ENCODE peak calls at places on chromosomes 2 and 18, in five cellular contexts. U is GM23338, L is PC-3, K is GM23248, H is PC-9. A is an unnamed sample. For H3K4me1, the result is how much of the 10 kb centered on the place peaks cover.

GRCh38 chr2:128503358-128504241 is 184.9 kb upstream of the HS6ST1 start:
- DNase-seq in U (no peak), L (no peak), K (no peak), H (no peak), A (no peak)

GRCh38 chr2:170716851-170717598 is 1.9 kb downstream of the SP5 start:
- DNase-seq in U (peak), L (no peak), K (peak), H (no peak), A (no peak)

GRCh38 chr2:53235836-53236582 is 531.6 kb upstream of the CHAC2 start:
- DNase-seq in U (no peak), L (peak), K (no peak), H (no peak), A (no peak)

GRCh38 chr2:195486987-195487644 is 169.9 kb upstream of the SLC39A10 start:
- DNase-seq in U (no peak), L (peak), K (peak), H (peak), A (peak)

GRCh38 chr2:202185816-202186221 is 52.6 kb downstream of the SUMO1 start:
- DNase-seq in U (no peak), L (peak), K (peak), H (peak), A (no peak)

GRCh38 chr2:121220995-121221394 is 64.0 kb downstream of the TFCP2L1 start:
- DNase-seq in U (no peak), L (peak), K (peak), H (peak), A (peak)

GRCh38 chr2:80475970-80476369 is 171.4 kb upstream of the LRRTM1 start:
- DNase-seq in U (no peak), L (no peak), K (no peak), H (no peak), A (no peak)

GRCh38 chr2:152505495-152505906 is 170.5 kb downstream of the FMNL2 start:
- DNase-seq in U (no peak), L (no peak), K (peak), H (peak), A (no peak)

GRCh38 chr2:33068261-33068660 is 121.5 kb downstream of the LTBP1 start:
- DNase-seq in U (no peak), L (peak), K (peak), H (no peak), A (peak)

GRCh38 chr2:61949458-61950107 is 44.1 kb downstream of the COMMD1 start:
- DNase-seq in U (no peak), L (no peak), K (no peak), H (no peak), A (no peak)

GRCh38 chr18:48826806-48827205 is 124.0 kb downstream of the SMAD7 start:
- DNase-seq in U (no peak), L (no peak), K (no peak), H (no peak), A (no peak)

GRCh38 chr18:23641143-23641720 is 21.5 kb downstream of the ANKRD29 start:
- DNase-seq in U (no peak), L (no peak), K (no peak), H (no peak), A (no peak)

GRCh38 chr18:51621103-51621969 is 423.9 kb upstream of the MEX3C start:
- DNase-seq in U (peak), L (peak), K (peak), H (peak), A (no peak)

GRCh38 chr2:231515603-231516002 is 14.6 kb downstream of the NMUR1 start:
- DNase-seq in U (no peak), L (no peak), K (no peak), H (no peak), A (no peak)

GRCh38 chr2:8441986-8442385 is 239.9 kb upstream of the ID2 start:
- DNase-seq in U (no peak), L (no peak), K (no peak), H (no peak), A (no peak)

GRCh38 chr2:14079576-14079975 is 552.9 kb upstream of the LRATD1 start:
- DNase-seq in U (no peak), L (no peak), K (no peak), H (no peak), A (no peak)

GRCh38 chr2:201223089-201224073 is 37.0 kb upstream of the CASP8 start:
- DNase-seq in U (no peak), L (no peak), K (no peak), H (no peak), A (no peak)

GRCh38 chr18:66280470-66280869 is 323.4 kb downstream of the CDH19 start:
- DNase-seq in U (no peak), L (no peak), K (no peak), H (no peak), A (no peak)

GRCh38 chr2:223487447-223487846 is 114.7 kb downstream of the SCG2 start:
- DNase-seq in U (no peak), L (no peak), K (no peak), H (no peak), A (no peak)

GRCh38 chr2:113757059-113757657 is 716 bp upstream of the SLC35F5 start:
- DNase-seq in U (peak), L (no peak), K (no peak), H (peak), A (no peak)

GRCh38 chr18:41532344-41533086 is 422.5 kb upstream of the PIK3C3 start:
- DNase-seq in U (peak), L (peak), K (peak), H (no peak), A (no peak)

GRCh38 chr2:52500561-52500960 is 1267.0 kb upstream of the CHAC2 start:
- DNase-seq in U (no peak), L (no peak), K (no peak), H (no peak), A (no peak)

GRCh38 chr18:58226476-58226875 is 182.4 kb downstream of the NEDD4L start:
- DNase-seq in U (no peak), L (no peak), K (no peak), H (no peak), A (no peak)

GRCh38 chr2:233845301-233846060 is 8.9 kb downstream of the HJURP start:
- DNase-seq in U (no peak), L (no peak), K (no peak), H (no peak), A (no peak)

GRCh38 chr2:182355815-182356214 is 71.0 kb downstream of the PDE1A start:
- DNase-seq in U (no peak), L (no peak), K (no peak), H (no peak), A (no peak)

GRCh38 chr2:148796735-148797512 is 78.1 kb upstream of the KIF5C start:
- DNase-seq in U (no peak), L (no peak), K (no peak), H (no peak), A (no peak)

GRCh38 chr2:9287400-9288059 is 80.9 kb downstream of the ASAP2 start:
- DNase-seq in U (no peak), L (peak), K (peak), H (peak), A (peak)

GRCh38 chr2:8886876-8887275 is 49.5 kb upstream of the KIDINS220 start:
- DNase-seq in U (no peak), L (no peak), K (no peak), H (no peak), A (no peak)

GRCh38 chr18:22283397-22283796 is 114.0 kb downstream of the GATA6 start:
- DNase-seq in U (no peak), L (no peak), K (peak), H (no peak), A (no peak)

GRCh38 chr2:137910641-137911040 is 53.6 kb upstream of the HNMT start:
- DNase-seq in U (peak), L (peak), K (peak), H (no peak), A (no peak)

GRCh38 chr2:201320701-201321100 is 36.4 kb downstream of the FLACC1 start:
- DNase-seq in U (no peak), L (no peak), K (no peak), H (no peak), A (no peak)

GRCh38 chr2:76437564-76437963 is 726.8 kb upstream of the GCFC2 start:
- DNase-seq in U (no peak), L (no peak), K (no peak), H (no peak), A (no peak)

GRCh38 chr18:51559198-51559901 is 361.9 kb upstream of the MEX3C start:
- DNase-seq in U (no peak), L (no peak), K (no peak), H (no peak), A (no peak)

GRCh38 chr2:98374286-98374685 is 28.0 kb downstream of the CNGA3 start:
- DNase-seq in U (no peak), L (no peak), K (no peak), H (no peak), A (no peak)
- H3K27ac ChIP-seq in U (no peak), L (no peak), K (no peak), H (no peak), A (no peak)

GRCh38 chr2:74572178-74572925 is 17.8 kb downstream of the DOK1 start:
- DNase-seq in U (peak), L (no peak), K (no peak), H (no peak), A (no peak)
- H3K4me1 ChIP-seq in U (under half), L (under half), K (half or more), H (under half), A (under half)

GRCh38 chr2:124178719-124179118 is 153.6 kb downstream of the CNTNAP5 start:
- DNase-seq in U (no peak), L (no peak), K (no peak), H (no peak), A (no peak)
- TF ChIP-seq EZH2 in U (no peak), L (no peak), K (no peak), H (no peak), A (no peak)

GRCh38 chr2:119288576-119288975 is 64.9 kb downstream of the STEAP3 start:
- DNase-seq in U (no peak), L (no peak), K (no peak), H (no peak), A (no peak)

GRCh38 chr2:119290859-119291587 is 67.4 kb downstream of the STEAP3 start:
- DNase-seq in U (peak), L (peak), K (peak), H (peak), A (peak)

GRCh38 chr2:119289642-119290041 is 66.0 kb downstream of the STEAP3 start:
- DNase-seq in U (no peak), L (no peak), K (no peak), H (no peak), A (no peak)

GRCh38 chr2:119286661-119287060 is 63.0 kb downstream of the STEAP3 start:
- DNase-seq in U (no peak), L (no peak), K (no peak), H (no peak), A (no peak)

DNA sequence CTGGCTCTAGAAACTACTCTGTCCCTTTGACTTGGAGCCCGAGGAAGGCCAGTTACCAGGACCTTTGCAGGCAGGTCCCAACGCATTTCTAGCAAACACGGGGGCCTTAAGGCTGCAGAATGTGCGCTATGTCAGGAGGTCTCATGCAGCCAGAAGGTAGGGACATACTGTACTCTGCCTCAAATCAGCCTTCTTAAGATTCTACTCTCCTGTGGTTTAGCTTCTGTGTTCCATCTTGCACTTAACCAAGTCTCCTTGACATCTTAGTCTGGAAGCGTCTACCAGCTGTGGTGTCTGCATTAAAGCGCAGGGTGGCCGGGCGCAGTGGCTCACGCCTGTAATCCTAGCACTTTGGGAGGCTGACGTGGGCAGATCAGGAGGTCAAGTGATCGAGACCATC is 65.5 kb downstream of the STEAP3 start:
- DNase-seq in U (no peak), L (no peak), K (no peak), H (no peak), A (no peak)
- H3K27ac ChIP-seq in U (no peak), L (no peak), K (no peak), H (no peak), A (no peak)

GRCh38 chr2:64914247-64914646 is 75.0 kb upstream of the SLC1A4 start:
- DNase-seq in U (no peak), L (no peak), K (no peak), H (no peak), A (no peak)
- H3K4me1 ChIP-seq in U (under half), L (under half), K (under half), H (under half), A (under half)